ENCODE peak calls at places on chromosomes 5 and 9, in ten cellular contexts. W is fibroblast of lung, L is PC-9, I is endothelial cell of umbilical vein, E is PC-3, T is IMR-90, S is mammary epithelial cell, H is HCT116, Y is A549, X is mesendoderm. Q is an unnamed sample.

GRCh38 chr5:171314728-171315385 is 5.8 kb downstream of the TLX3 start:
- DNase-seq in L (no peak), Y (no peak), T (no peak), I (peak; percentile 24), H (no peak), E (no peak), S (no peak), X (no peak), W (peak; percentile 17), Q (no peak)

GRCh38 chr9:92954078-92954861 is 6.9 kb downstream of the FGD3 start:
- DNase-seq in Y (no peak), X (no peak), E (peak; percentile 91), T (no peak), I (no peak), H (peak; percentile 44), W (no peak), S (peak; percentile 89), L (peak; percentile 90), Q (no peak)

GRCh38 chr5:174409070-174409469 is 315.3 kb upstream of the MSX2 start:
- DNase-seq in L (no peak), I (no peak), H (no peak), S (no peak), T (no peak), Y (no peak), X (peak; percentile 45), W (no peak), E (peak; percentile 13), Q (peak; percentile 18)

GRCh38 chr5:97009212-97009898 is 73.5 kb downstream of the LNPEP start:
- DNase-seq in E (no peak), W (peak; percentile 42), X (no peak), I (peak; percentile 43), L (no peak), T (no peak), H (no peak), S (no peak), Y (no peak), Q (peak; percentile 23)

GRCh38 chr5:59354811-59355210 is 538.7 kb downstream of the PDE4D start:
- DNase-seq in Y (no peak), T (no peak), X (no peak), I (peak; percentile 5), E (no peak), L (no peak), H (no peak), S (no peak), W (no peak), Q (no peak)

GRCh38 chr5:39464096-39464495 is 39.3 kb upstream of the DAB2 start:
- DNase-seq in T (no peak), S (no peak), E (no peak), X (no peak), W (no peak), L (no peak), Y (no peak), I (no peak), H (no peak), Q (no peak)

GRCh38 chr5:61735999-61736398 is 403.9 kb downstream of the ZSWIM6 start:
- DNase-seq in W (no peak), I (no peak), Y (no peak), X (no peak), T (no peak), E (no peak), H (no peak), S (no peak), L (no peak), Q (no peak)

GRCh38 chr5:169126376-169127043 is 174.4 kb downstream of the SLIT3 start:
- DNase-seq in Y (no peak), W (no peak), H (no peak), E (no peak), S (peak; percentile 4), L (no peak), I (no peak), T (no peak), X (no peak), Q (no peak)

GRCh38 chr5:168706655-168707069 is 127.5 kb upstream of the PANK3 start:
- DNase-seq in S (peak; percentile 23), T (peak; percentile 47), X (peak; percentile 79), L (no peak), H (peak; percentile 7), W (peak; percentile 20), Y (peak; percentile 49), I (peak; percentile 9), E (peak; percentile 52), Q (peak; percentile 38)

GRCh38 chr5:168782172-168782571 is 203.0 kb upstream of the PANK3 start:
- DNase-seq in S (no peak), H (no peak), E (no peak), Y (no peak), X (peak; percentile 35), T (no peak), I (no peak), W (no peak), L (no peak), Q (no peak)

GRCh38 chr5:159902444-159903121 is 13.7 kb upstream of the ADRA1B start:
- DNase-seq in W (no peak), X (no peak), Y (peak; percentile 96), H (peak; percentile 65), E (peak; percentile 92), I (no peak), T (peak; percentile 46), L (peak; percentile 54), S (peak; percentile 95), Q (peak; percentile 36)

GRCh38 chr9:77846957-77847574 is 184.5 kb downstream of the GNAQ start:
- DNase-seq in L (no peak), I (peak; percentile 94), W (no peak), T (peak; percentile 45), H (no peak), S (peak; percentile 22), X (no peak), E (peak; percentile 24), Y (no peak), Q (no peak)

DNA sequence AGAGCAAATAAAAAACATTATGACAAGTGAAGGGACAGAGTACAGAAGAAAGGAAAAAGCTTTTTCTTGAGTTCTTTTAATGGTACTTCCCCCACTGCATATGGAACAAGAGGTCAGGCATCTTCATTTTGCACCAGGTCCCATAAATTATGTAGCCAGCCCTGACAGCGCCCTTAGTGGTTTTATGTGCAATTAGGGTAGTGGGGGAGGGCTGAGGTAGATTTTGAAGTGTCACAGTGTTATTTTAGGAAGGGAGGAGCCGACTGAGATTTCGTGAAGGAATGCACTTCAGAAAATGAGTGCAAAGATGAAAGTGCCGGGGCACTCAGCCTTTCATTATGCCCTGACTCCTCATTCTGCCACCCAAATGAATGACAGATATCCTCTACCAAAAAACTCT is 28.7 kb upstream of the MYO10 start:
- DNase-seq in I (no peak), H (peak; percentile 7), L (no peak), E (no peak), X (peak; percentile 39), Y (no peak), S (no peak), W (no peak), T (no peak), Q (no peak)
- H3K4me2 ChIP-seq in I (no peak overlapping the region), H (peak overlapping the region; percentile 57), L (no peak overlapping the region), E (no peak overlapping the region), X (no peak overlapping the region), Y (no peak overlapping the region), S (no peak overlapping the region), W (no peak overlapping the region), T (peak overlapping the region; percentile 22), Q (no peak overlapping the region)

GRCh38 chr9:121887553-121888437 is 205.3 kb downstream of the TTLL11 start:
- DNase-seq in X (peak; percentile 45), W (no peak), E (no peak), H (no peak), L (no peak), T (no peak), Y (no peak), I (no peak), S (no peak), Q (no peak)

GRCh38 chr9:121883281-121884056 is 209.6 kb downstream of the TTLL11 start:
- DNase-seq in H (no peak), T (peak; percentile 37), E (no peak), S (no peak), L (no peak), W (no peak), Y (no peak), I (peak; percentile 34), X (peak; percentile 54), Q (peak; percentile 60)

GRCh38 chr9:121886759-121887485 is 206.2 kb downstream of the TTLL11 start:
- DNase-seq in X (no peak), H (no peak), I (no peak), Y (no peak), L (no peak), W (no peak), S (no peak), E (no peak), T (no peak), Q (no peak)

GRCh38 chr9:121884057-121884512 is 209.0 kb downstream of the TTLL11 start:
- DNase-seq in Y (no peak), L (no peak), H (no peak), I (no peak), W (no peak), T (no peak), X (peak; percentile 73), S (no peak), E (no peak), Q (no peak)

DNA sequence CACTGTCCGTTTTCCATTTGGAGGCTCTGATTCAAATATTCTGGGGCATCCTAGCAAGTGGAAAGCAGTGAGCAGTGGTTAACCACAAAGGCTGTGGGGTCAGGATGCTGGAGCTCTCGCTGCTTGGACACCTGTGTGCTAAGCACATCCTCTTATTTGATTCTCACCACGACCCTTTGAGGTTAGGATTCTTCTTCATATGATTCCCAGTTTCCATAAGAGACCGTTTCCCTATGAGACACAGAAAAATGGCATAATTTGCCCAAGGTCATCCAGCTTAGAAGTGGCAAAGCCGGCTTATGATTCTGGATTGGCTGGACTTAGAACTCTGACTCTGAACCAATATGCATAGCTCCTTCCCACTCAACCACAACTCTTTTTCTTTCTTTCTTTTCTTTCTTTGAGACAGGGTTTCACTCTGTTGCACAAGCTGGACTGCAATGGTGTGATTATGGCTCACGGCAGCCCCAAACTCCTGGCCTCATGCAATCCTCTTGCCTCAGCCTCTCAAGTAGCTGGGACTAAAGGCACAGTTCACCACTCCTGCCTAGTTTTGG is 207.7 kb downstream of the TTLL11 start:
- DNase-seq in S (no peak), E (no peak), I (no peak), H (no peak), X (no peak), L (no peak), T (peak; percentile 86), Y (no peak), W (peak; percentile 49), Q (no peak)
- H3K4me2 ChIP-seq in S (no peak overlapping the region), E (no peak overlapping the region), I (no peak overlapping the region), H (no peak overlapping the region), X (no peak overlapping the region), L (no peak overlapping the region), T (no peak overlapping the region), Y (no peak overlapping the region), W (no peak overlapping the region), Q (no peak overlapping the region)

GRCh38 chr5:33891731-33892418 is at the start of gene ADAMTS12:
- DNase-seq in W (peak; percentile 54), I (no peak), T (peak; percentile 77), Y (peak; percentile 18), X (peak; percentile 76), L (peak; percentile 68), E (no peak), H (no peak), S (peak; percentile 49), Q (no peak)
- H3K4me2 ChIP-seq in W (peak within 1 kb of the TSS; percentile 87), I (peak within 1 kb of the TSS; percentile 79), T (peak within 1 kb of the TSS; percentile 92), Y (peak within 1 kb of the TSS; percentile 90), X (peak within 1 kb of the TSS; percentile 90), L (peak within 1 kb of the TSS; percentile 92), E (no peak within 1 kb of the TSS), H (no peak within 1 kb of the TSS), S (peak within 1 kb of the TSS; percentile 67), Q (peak within 1 kb of the TSS; percentile 71)

DNA sequence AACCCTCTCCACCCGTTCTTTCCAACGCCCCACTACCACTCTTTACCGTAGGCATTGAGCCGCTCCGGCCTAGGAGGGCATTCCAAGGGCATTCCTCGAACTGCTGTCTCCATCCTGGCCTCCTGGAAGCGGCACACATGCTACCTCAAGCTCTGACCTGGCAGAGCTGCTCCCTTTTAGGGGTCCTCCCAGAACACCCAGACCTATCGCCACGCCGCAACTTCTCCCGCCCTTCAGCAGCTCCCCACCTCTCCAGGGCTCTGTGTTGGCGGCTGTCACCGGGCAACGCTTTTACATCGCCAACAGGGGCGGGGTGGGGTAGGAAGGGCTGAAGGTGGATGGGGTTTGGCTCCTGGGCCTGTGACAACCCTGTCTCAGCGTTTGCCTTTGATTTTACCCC is 4.6 kb upstream of the MYORG start:
- DNase-seq in I (no peak), L (no peak), X (peak; percentile 61), T (no peak), Y (no peak), W (no peak), H (no peak), S (no peak), E (no peak), Q (no peak)
- H3K4me2 ChIP-seq in I (peak overlapping the region; percentile 81), L (no peak overlapping the region), X (peak overlapping the region; percentile 81), T (peak overlapping the region; percentile 92), Y (peak overlapping the region; percentile 92), W (peak overlapping the region; percentile 91), H (peak overlapping the region; percentile 91), S (no peak overlapping the region), E (peak overlapping the region; percentile 73), Q (peak overlapping the region; percentile 78)

Q was measured in trophoblast cell.